ENCODE peak calls at places on chromosomes 4 and X, in ten cellular contexts. C is Karpas-422, M is sigmoid colon, S is right lobe of liver, B is left ventricle myocardium inferior, R is brain microvascular endothelial cell, D is ovary, L is mesendoderm, Z is cardiac muscle cell, Q is H9. G is an unnamed sample.

GRCh38 chrX:134235236-134235635 is 1.7 kb upstream of the CCDC160 start:
- DNase-seq in B (no peak), R (no peak), S (no peak), D (no peak), Z (no peak), C (no peak), L (no peak), Q (no peak), M (no peak), G (no peak)

GRCh38 chrX:115337735-115338134 is 48.2 kb downstream of the LUZP4 start:
- DNase-seq in M (no peak), B (no peak), Z (no peak), S (no peak), D (peak), L (no peak), R (peak), Q (no peak), C (no peak), G (no peak)

GRCh38 chr4:128388352-128388630 is 100.7 kb upstream of the PGRMC2 start:
- DNase-seq in D (no peak), Z (no peak), S (no peak), M (no peak), C (no peak), Q (no peak), R (peak), L (peak), B (no peak), G (no peak)

GRCh38 chrX:104668550-104668949 is 102.6 kb downstream of the IL1RAPL2 start:
- DNase-seq in L (peak), B (no peak), M (no peak), Z (peak), Q (no peak), C (peak), R (no peak), D (no peak), S (no peak), G (no peak)

GRCh38 chr4:64713256-64713840 is 304.1 kb upstream of the TECRL start:
- DNase-seq in Q (no peak), C (peak), D (no peak), Z (peak), M (no peak), B (no peak), L (peak), R (peak), S (no peak), G (no peak)

GRCh38 chr4:168737441-168738176 is 240.8 kb downstream of the PALLD start:
- DNase-seq in Z (no peak), C (no peak), S (no peak), Q (no peak), B (no peak), L (no peak), M (no peak), R (no peak), D (no peak), G (no peak)

GRCh38 chrX:77446029-77446585 is 1.1 kb upstream of the FGF16 start:
- DNase-seq in Z (no peak), C (no peak), B (peak), L (peak), Q (peak), M (no peak), R (no peak), D (peak), S (peak), G (no peak)

GRCh38 chr4:125762537-125762936 is 447.8 kb downstream of the FAT4 start:
- DNase-seq in M (no peak), D (no peak), C (no peak), R (no peak), L (peak), B (no peak), S (no peak), Q (no peak), Z (no peak), G (no peak)

GRCh38 chr4:153393397-153393796 is 48.9 kb downstream of the MND1 start:
- DNase-seq in B (no peak), M (peak), S (no peak), Q (no peak), L (peak), D (no peak), C (no peak), R (peak), Z (no peak), G (no peak)

GRCh38 chr4:108596389-108596788 is 24.0 kb upstream of the RPL34 start:
- DNase-seq in B (no peak), D (no peak), S (no peak), Q (no peak), R (peak), C (no peak), Z (no peak), L (no peak), M (no peak), G (no peak)

GRCh38 chr4:107896158-107896645 is 35.1 kb upstream of the CYP2U1 start:
- DNase-seq in R (peak), Z (no peak), C (no peak), Q (no peak), L (no peak), M (no peak), D (no peak), B (no peak), S (no peak), G (no peak)

GRCh38 chr4:6269651-6270511 is at the start of gene WFS1:
- DNase-seq in B (peak), C (peak), S (peak), D (peak), L (peak), Q (peak), R (peak), Z (peak), M (peak), G (peak)
- H3K27ac ChIP-seq in B (peak), C (no peak), S (peak), D (peak), L (no peak), Q (no peak), R (no peak), Z (no peak), M (peak), G (peak)

GRCh38 chrX:107731831-107732502 is 43.6 kb downstream of the TSC22D3 start:
- DNase-seq in L (peak), D (peak), B (peak), S (peak), C (no peak), Q (peak), Z (peak), M (peak), R (peak), G (no peak)

GRCh38 chrX:107730991-107731766 is 44.4 kb downstream of the TSC22D3 start:
- DNase-seq in M (no peak), D (peak), Z (no peak), Q (no peak), S (no peak), C (no peak), L (no peak), R (no peak), B (no peak), G (no peak)

GRCh38 chrX:107728342-107729099 is 47.1 kb downstream of the TSC22D3 start:
- DNase-seq in B (no peak), Z (no peak), D (no peak), R (no peak), Q (no peak), L (no peak), C (no peak), M (no peak), S (peak), G (no peak)

GRCh38 chrX:107730298-107730655 is 45.3 kb downstream of the TSC22D3 start:
- DNase-seq in C (no peak), L (no peak), B (no peak), D (no peak), R (no peak), S (no peak), M (no peak), Q (no peak), Z (no peak), G (no peak)

DNA sequence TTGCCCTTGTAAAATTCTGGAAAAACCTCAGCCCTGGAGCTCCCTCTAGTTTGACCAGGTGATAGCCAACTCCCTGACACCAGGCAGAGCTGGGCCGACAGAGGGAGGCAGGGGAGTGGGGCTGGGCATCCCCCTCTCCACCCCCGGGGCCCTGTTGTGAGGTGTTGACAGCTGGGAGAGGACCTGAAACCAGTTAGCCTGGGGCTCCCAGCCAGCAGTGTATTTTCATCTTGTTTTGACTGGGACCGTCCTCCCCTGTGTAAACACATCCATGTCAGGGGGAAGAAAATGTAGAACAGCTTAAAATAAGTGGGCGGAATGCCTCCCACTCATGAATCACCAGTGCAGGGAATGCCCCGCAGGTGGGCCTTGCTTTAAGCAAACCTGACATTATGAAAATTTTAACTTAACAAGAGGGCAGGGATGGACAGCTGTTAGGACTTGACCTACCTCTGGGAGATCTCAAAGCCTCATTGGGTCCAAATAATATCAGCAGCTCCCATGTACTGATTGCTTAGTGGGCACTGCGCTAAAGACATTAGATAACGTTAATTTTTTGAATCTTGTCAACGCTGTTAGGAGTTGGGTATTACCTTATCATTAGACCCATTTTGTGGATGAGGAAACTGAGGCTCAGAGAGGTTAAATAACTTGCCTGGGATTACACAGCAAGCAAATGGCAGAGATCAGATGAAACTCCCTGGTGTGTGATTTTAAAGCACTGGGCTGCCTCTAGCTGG is 45.9 kb downstream of the TSC22D3 start:
- DNase-seq in L (peak), Q (peak), Z (peak), D (peak), M (no peak), S (no peak), B (peak), R (no peak), C (no peak), G (no peak)
- H3K27ac ChIP-seq in L (no peak), Q (no peak), Z (peak), D (peak), M (peak), S (peak), B (peak), R (no peak), C (no peak), G (no peak)

GRCh38 chr4:10101559-10102192 is 14.9 kb downstream of the WDR1 start:
- DNase-seq in D (no peak), M (peak), L (no peak), Q (no peak), C (no peak), B (no peak), R (no peak), S (no peak), Z (no peak), G (no peak)
- H3K27ac ChIP-seq in D (peak), M (peak), L (no peak), Q (no peak), C (no peak), B (peak), R (peak), S (no peak), Z (peak), G (peak)

GRCh38 chr4:86587016-86587713 is 7.0 kb upstream of the PTPN13 start:
- DNase-seq in B (no peak), Q (no peak), S (no peak), R (no peak), M (no peak), C (no peak), Z (no peak), L (peak), D (no peak), G (no peak)
- H3K27ac ChIP-seq in B (peak), Q (no peak), S (no peak), R (no peak), M (no peak), C (no peak), Z (peak), L (no peak), D (no peak), G (no peak)

DNA sequence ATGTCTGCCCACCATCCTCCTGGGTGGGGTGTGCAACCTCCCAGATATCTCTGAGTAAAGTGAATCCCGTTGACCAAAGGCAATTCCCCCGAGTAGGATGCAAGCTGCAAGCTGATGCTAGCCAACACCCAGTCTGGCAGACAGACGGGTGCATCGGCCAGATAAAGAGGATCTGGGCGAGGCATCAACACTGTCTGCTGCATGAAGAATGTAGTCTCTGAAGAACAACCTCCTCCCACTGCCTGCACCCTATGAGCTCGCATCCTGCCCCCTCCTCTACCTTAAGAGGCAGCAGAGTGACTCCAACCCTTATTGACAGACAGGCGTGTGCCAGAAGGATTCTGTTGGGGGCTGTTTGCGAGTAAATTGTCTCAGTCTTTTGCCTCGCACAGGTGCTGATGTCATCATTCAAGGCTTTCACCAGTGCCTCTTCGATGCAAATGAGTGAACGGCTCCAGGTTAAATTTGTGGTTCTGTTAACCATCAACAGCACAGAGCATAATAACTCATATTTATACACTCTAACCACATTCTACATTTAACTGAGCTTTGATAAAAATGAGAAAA is 546.9 kb downstream of the BCOR start:
- DNase-seq in D (no peak), R (no peak), M (no peak), Q (no peak), L (peak), Z (no peak), B (no peak), C (no peak), S (no peak), G (no peak)
- H3K27ac ChIP-seq in D (no peak), R (no peak), M (no peak), Q (no peak), L (no peak), Z (no peak), B (no peak), C (no peak), S (no peak), G (no peak)

GRCh38 chr4:185597532-185598188 is 62.4 kb upstream of the PDLIM3 start:
- DNase-seq in M (peak), B (peak), L (peak), Z (peak), S (peak), Q (peak), D (peak), R (peak), C (peak), G (peak)
- H3K27ac ChIP-seq in M (peak), B (peak), L (no peak), Z (peak), S (no peak), Q (no peak), D (no peak), R (no peak), C (no peak), G (no peak)

DNA sequence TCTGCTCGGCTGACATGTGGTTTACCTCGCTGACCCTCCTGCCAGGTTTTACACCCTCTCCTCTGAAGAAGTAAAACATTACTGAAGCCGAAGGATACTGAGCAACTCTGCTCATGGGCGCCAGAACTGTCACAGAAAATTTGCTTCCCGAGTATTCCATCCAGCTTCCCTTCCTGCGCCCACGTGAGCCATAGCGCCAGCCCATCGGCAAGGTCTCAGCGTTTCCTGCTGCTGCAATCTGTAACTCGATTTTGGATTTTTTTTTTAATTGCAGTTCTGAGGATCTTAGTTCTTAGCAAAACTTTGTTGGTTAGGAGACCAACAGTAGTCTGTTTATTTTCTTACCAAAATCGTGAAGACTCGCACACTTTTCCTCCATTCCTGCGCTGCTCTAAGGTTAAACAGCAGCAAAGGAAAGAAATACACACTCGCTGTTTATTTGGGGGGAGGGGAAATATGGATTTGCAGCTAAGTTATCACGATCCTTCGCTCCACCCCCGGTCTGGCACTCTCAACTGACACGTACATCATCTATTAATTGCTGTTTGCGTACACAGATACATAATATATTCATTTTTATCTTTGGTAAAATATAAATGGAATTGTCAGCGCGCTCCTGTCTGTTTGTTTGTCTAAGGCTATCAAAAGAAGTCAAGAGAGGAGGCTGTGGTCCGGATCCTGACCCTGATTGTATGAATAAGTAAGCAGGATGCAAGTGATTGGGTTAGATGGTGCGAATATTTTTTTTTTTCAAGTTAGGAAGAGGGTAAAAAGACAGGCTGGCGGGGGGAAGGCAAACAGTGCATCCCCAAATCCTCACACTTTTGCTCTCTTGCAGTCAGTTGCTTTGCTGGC is at the start of gene TLL1:
- DNase-seq in M (no peak), S (no peak), B (no peak), L (peak), C (no peak), R (no peak), Q (peak), Z (peak), D (no peak), G (no peak)
- H3K27ac ChIP-seq in M (peak), S (no peak), B (peak), L (no peak), C (no peak), R (no peak), Q (no peak), Z (no peak), D (no peak), G (no peak)

DNA sequence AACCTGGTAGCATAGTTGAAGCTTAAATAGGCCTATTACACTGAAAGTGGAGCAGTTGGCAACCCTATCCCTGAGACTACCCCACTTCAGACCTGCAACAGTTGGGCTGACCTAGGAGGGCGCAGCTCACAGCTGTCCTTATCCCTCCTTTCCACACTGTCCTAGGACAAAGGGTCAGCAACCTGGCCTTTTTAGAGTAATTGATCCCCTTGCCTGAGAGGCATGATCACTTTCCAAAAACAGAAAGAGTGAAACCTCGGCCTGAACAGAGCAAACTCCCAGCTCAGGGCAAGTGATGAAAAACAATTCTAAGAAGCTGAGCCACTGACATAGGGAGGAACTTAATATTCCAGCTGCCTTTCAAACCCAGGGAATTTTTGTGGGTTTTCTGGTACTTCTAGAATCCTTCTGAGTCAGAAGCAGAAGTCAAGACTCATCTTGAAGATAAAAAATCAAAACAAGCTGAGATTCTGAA is 94.9 kb upstream of the MYOZ2 start:
- DNase-seq in Q (peak), S (no peak), R (peak), D (no peak), C (no peak), Z (no peak), M (no peak), B (no peak), L (peak), G (no peak)
- H3K27ac ChIP-seq in Q (no peak), S (no peak), R (peak), D (no peak), C (no peak), Z (peak), M (peak), B (peak), L (no peak), G (no peak)

GRCh38 chrX:23773601-23774175 is 9.3 kb upstream of the SAT1 start:
- DNase-seq in D (no peak), Q (no peak), C (peak), S (no peak), Z (no peak), M (no peak), B (no peak), L (no peak), R (no peak), G (no peak)
- H3K27ac ChIP-seq in D (no peak), Q (no peak), C (peak), S (peak), Z (no peak), M (peak), B (peak), L (no peak), R (no peak), G (no peak)

G was measured in WERI-Rb-1.